ENCODE peak calls at places on chromosome 14, in four cellular contexts. O is ascending aorta, M is cardiac muscle cell, C is transverse colon. K is an unnamed sample.

GRCh38 chr14:68099348-68100045 is 279.9 kb downstream of the RAD51B start:
- DNase-seq in C (no peak), O (no peak), M (no peak), K (peak)

GRCh38 chr14:61876362-61877049 is 114.3 kb downstream of the SNAPC1 start:
- DNase-seq in C (no peak), M (no peak), O (no peak), K (no peak)

GRCh38 chr14:102472815-102473158 is 36.8 kb downstream of the ANKRD9 start:
- DNase-seq in C (no peak), O (no peak), M (no peak), K (no peak)

GRCh38 chr14:51848120-51848519 is 12.3 kb upstream of the GNG2 start:
- DNase-seq in C (no peak), M (no peak), O (no peak), K (no peak)

GRCh38 chr14:93903342-93904184 is 23.6 kb upstream of the FAM181A start:
- DNase-seq in C (no peak), O (no peak), M (peak), K (no peak)

GRCh38 chr14:69152944-69153847 is at the start of gene DCAF5:
- DNase-seq in C (peak), M (peak), O (peak), K (peak)

GRCh38 chr14:25009891-25010290 is 40.1 kb downstream of the STXBP6 start:
- DNase-seq in O (no peak), M (peak), C (no peak), K (no peak)

GRCh38 chr14:79573486-79573885 is 637.8 kb downstream of the DIO2 start:
- DNase-seq in C (no peak), O (no peak), M (no peak), K (no peak)

GRCh38 chr14:89331398-89331797 is 85.6 kb downstream of the FOXN3 start:
- DNase-seq in O (no peak), C (no peak), M (no peak), K (no peak)

GRCh38 chr14:38839743-38840375 is 263.2 kb downstream of the SEC23A start:
- DNase-seq in M (no peak), C (no peak), O (no peak), K (no peak)

GRCh38 chr14:73753887-73754880 is 40.0 kb upstream of the PNMA1 start:
- DNase-seq in M (peak), O (no peak), C (peak), K (peak)

GRCh38 chr14:78933948-78934524 is 763.9 kb downstream of the NRXN3 start:
- DNase-seq in O (no peak), M (peak), C (no peak), K (no peak)

GRCh38 chr14:25351269-25351668 is 301.3 kb upstream of the STXBP6 start:
- DNase-seq in C (no peak), O (no peak), M (no peak), K (no peak)

GRCh38 chr14:94328196-94328595 is 5.1 kb upstream of the SERPINA6 start:
- DNase-seq in M (no peak), O (no peak), C (no peak), K (no peak)

GRCh38 chr14:44935155-44935554 is 26.6 kb downstream of the KLHL28 start:
- DNase-seq in O (no peak), C (no peak), M (no peak), K (no peak)

GRCh38 chr14:56491299-56492285 is 88.0 kb upstream of the TMEM260 start:
- DNase-seq in O (no peak), C (peak), M (peak), K (peak)

GRCh38 chr14:68873379-68873778 is 80.5 kb upstream of the ZFP36L1 start:
- DNase-seq in C (no peak), O (no peak), M (no peak), K (no peak)

GRCh38 chr14:89027097-89027740 is 202.8 kb downstream of the TTC8 start:
- DNase-seq in O (peak), C (peak), M (peak), K (no peak)

GRCh38 chr14:20499881-20500280 is 5.5 kb upstream of the RNASE10 start:
- DNase-seq in O (no peak), M (no peak), C (no peak), K (no peak)

GRCh38 chr14:52338282-52338681 is 24.2 kb downstream of the PTGER2 start:
- DNase-seq in C (no peak), M (no peak), O (no peak), K (no peak)

GRCh38 chr14:77991128-77991772 is 178.9 kb upstream of the NRXN3 start:
- DNase-seq in O (no peak), C (no peak), M (peak), K (no peak)

GRCh38 chr14:52154992-52155655 is 86.3 kb upstream of the NID2 start:
- DNase-seq in C (no peak), O (no peak), M (no peak), K (no peak)

GRCh38 chr14:73731111-73731510 is 16.9 kb upstream of the PNMA1 start:
- DNase-seq in M (no peak), C (no peak), O (no peak), K (no peak)

GRCh38 chr14:21921453-21921852 is 247.8 kb upstream of the OR4E1 start:
- DNase-seq in M (no peak), O (no peak), C (no peak), K (no peak)

GRCh38 chr14:76084374-76084773 is 67.3 kb upstream of the GPATCH2L start:
- DNase-seq in O (no peak), C (no peak), M (no peak), K (no peak)

GRCh38 chr14:54901380-54902142 is 1.1 kb downstream of the GCH1 start:
- DNase-seq in M (no peak), C (peak), O (no peak), K (no peak)

GRCh38 chr14:35406811-35407630 is 2.5 kb upstream of the NFKBIA start:
- DNase-seq in O (no peak), M (peak), C (no peak), K (no peak)

GRCh38 chr14:91872517-91873470 is 5.5 kb upstream of the TC2N start:
- DNase-seq in C (peak), M (no peak), O (peak), K (no peak)
- H3K27ac ChIP-seq in C (peak), M (no peak), O (peak), K (no peak)

GRCh38 chr14:103880986-103881926 is 33.9 kb upstream of the PPP1R13B start:
- DNase-seq in M (no peak), O (no peak), C (no peak), K (no peak)
- H3K27ac ChIP-seq in M (no peak), O (peak), C (peak), K (peak)

GRCh38 chr14:60166144-60166543 is 946 bp upstream of the DHRS7 start:
- DNase-seq in C (no peak), O (no peak), M (no peak), K (no peak)
- H3K27ac ChIP-seq in C (peak), O (peak), M (no peak), K (peak)

DNA sequence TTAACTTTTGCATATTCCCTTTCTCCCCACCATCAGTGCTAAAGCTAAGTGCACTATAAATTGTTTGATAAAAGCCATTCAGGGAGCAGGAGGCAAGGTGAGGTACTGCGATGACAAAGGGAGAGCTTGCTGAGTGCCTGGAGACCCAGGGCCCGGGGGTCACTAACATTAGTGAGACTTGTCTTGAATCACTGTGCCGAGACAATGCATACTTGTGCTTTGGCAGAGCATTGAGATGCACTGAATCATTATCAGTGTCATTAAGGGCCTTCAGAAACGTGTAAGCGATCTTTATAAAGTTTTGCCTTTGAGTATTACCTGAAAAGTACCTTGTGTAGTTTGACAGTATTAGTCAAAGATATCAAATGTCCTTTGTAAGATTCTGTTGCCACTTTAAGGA is 447.5 kb downstream of the PCNX1 start:
- DNase-seq in C (no peak), O (no peak), M (peak), K (no peak)
- H3K27ac ChIP-seq in C (peak), O (peak), M (no peak), K (no peak)

GRCh38 chr14:85574849-85575616 is 45.1 kb downstream of the FLRT2 start:
- DNase-seq in M (no peak), C (no peak), O (no peak), K (no peak)
- H3K27ac ChIP-seq in M (peak), C (no peak), O (no peak), K (no peak)

GRCh38 chr14:103488960-103489359 is 33.7 kb downstream of the CKB start:
- DNase-seq in M (no peak), C (no peak), O (no peak), K (no peak)

GRCh38 chr14:103492156-103492555 is 30.5 kb downstream of the CKB start:
- DNase-seq in C (no peak), O (no peak), M (no peak), K (no peak)

GRCh38 chr14:103492572-103492971 is 30.1 kb downstream of the CKB start:
- DNase-seq in O (no peak), C (no peak), M (no peak), K (no peak)

GRCh38 chr14:103488071-103488470 is 34.6 kb downstream of the CKB start:
- DNase-seq in C (no peak), O (no peak), M (no peak), K (no peak)

GRCh38 chr14:103491691-103492090 is 30.9 kb downstream of the CKB start:
- DNase-seq in M (no peak), O (no peak), C (no peak), K (no peak)
- H3K27ac ChIP-seq in M (no peak), O (peak), C (no peak), K (no peak)

DNA sequence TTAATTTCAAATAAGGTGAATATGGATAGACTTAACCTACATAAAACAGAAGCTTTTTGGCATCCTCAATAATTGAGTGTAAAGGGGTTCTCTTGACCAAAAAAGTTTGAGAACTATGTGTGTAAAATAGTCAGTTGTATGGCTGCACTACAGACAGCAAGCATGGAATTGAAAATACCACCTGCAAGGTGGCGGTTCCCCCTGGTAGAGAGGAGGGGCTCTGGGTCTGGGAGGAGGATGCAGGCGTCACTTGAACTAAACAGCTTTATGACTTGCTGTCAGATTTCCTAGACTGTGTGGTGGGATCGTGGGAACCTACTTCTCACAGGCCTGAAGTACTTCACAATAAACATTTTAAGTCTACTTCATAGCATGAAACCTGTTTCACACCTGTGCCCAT is 6.3 kb downstream of the EVL start:
- DNase-seq in O (no peak), C (no peak), M (no peak), K (no peak)
- H3K27ac ChIP-seq in O (no peak), C (peak), M (no peak), K (no peak)

K was measured in substantia nigra.